ENCODE peak calls at places on chromosomes 3 and 15, in seven cellular contexts. M, S, O, R, H, Q and Z are unnamed samples.

GRCh38 chr15:72229076-72229946 is 1.7 kb downstream of the PKM start:
- DNase-seq in M (no peak), S (peak), O (no peak), R (no peak), H (peak), Q (peak), Z (peak)

GRCh38 chr15:85374831-85375230 is 5.6 kb upstream of the AKAP13 start:
- DNase-seq in M (no peak), S (no peak), O (no peak), R (no peak), H (no peak), Q (no peak), Z (no peak)

GRCh38 chr3:73148207-73148606 is 86.7 kb downstream of the EBLN2 start:
- DNase-seq in M (no peak), S (no peak), O (no peak), R (no peak), H (no peak), Q (no peak), Z (no peak)

GRCh38 chr15:88621789-88622604 is 857 bp downstream of the AEN start:
- DNase-seq in M (no peak), S (no peak), O (peak), R (no peak), H (peak), Q (peak), Z (no peak)

GRCh38 chr3:176521531-176522175 is 675.6 kb downstream of the TBL1XR1 start:
- DNase-seq in M (no peak), S (no peak), O (no peak), R (no peak), H (no peak), Q (no peak), Z (no peak)

GRCh38 chr15:100818927-100819326 is 60.7 kb upstream of the ALDH1A3 start:
- DNase-seq in M (no peak), S (no peak), O (no peak), R (peak), H (no peak), Q (peak), Z (no peak)

GRCh38 chr15:36499751-36500389 is 79.6 kb upstream of the CDIN1 start:
- DNase-seq in M (no peak), S (no peak), O (no peak), R (no peak), H (no peak), Q (peak), Z (no peak)

GRCh38 chr3:27467545-27467944 is 16.6 kb downstream of the SLC4A7 start:
- DNase-seq in M (no peak), S (no peak), O (peak), R (no peak), H (peak), Q (peak), Z (no peak)

GRCh38 chr3:15982667-15983145 is 184.9 kb upstream of the ANKRD28 start:
- DNase-seq in M (peak), S (no peak), O (peak), R (peak), H (peak), Q (peak), Z (no peak)

GRCh38 chr15:76996526-76997401 is 1.8 kb downstream of the PSTPIP1 start:
- DNase-seq in M (no peak), S (no peak), O (peak), R (no peak), H (peak), Q (no peak), Z (no peak)

GRCh38 chr3:112349557-112349956 is 16.6 kb downstream of the CD200 start:
- DNase-seq in M (no peak), S (no peak), O (no peak), R (no peak), H (no peak), Q (no peak), Z (no peak)

GRCh38 chr15:48415036-48415886 is 84.0 kb downstream of the DUT start:
- DNase-seq in M (peak), S (no peak), O (peak), R (no peak), H (peak), Q (no peak), Z (no peak)

GRCh38 chr15:36737430-36737891 is 158.0 kb downstream of the CDIN1 start:
- DNase-seq in M (no peak), S (no peak), O (peak), R (peak), H (peak), Q (peak), Z (no peak)

GRCh38 chr15:66838671-66839239 is 136.7 kb downstream of the SMAD6 start:
- DNase-seq in M (no peak), S (no peak), O (no peak), R (no peak), H (peak), Q (peak), Z (no peak)

GRCh38 chr15:86877171-86877631 is 797.5 kb downstream of the AGBL1 start:
- DNase-seq in M (no peak), S (no peak), O (peak), R (no peak), H (no peak), Q (no peak), Z (no peak)

GRCh38 chr3:81581966-81582599 is 179.4 kb downstream of the GBE1 start:
- DNase-seq in M (peak), S (no peak), O (peak), R (peak), H (peak), Q (peak), Z (no peak)

GRCh38 chr3:108153451-108153981 is 62.7 kb upstream of the CD47 start:
- DNase-seq in M (no peak), S (no peak), O (peak), R (peak), H (peak), Q (peak), Z (no peak)

GRCh38 chr3:55416381-55416821 is 70.7 kb downstream of the WNT5A start:
- DNase-seq in M (no peak), S (no peak), O (peak), R (peak), H (peak), Q (peak), Z (no peak)

GRCh38 chr15:62389887-62390792 is 225.1 kb upstream of the C2CD4B start:
- DNase-seq in M (no peak), S (peak), O (peak), R (no peak), H (peak), Q (peak), Z (peak)

GRCh38 chr3:151345854-151346253 is 16.5 kb upstream of the P2RY13 start:
- DNase-seq in M (no peak), S (no peak), O (peak), R (peak), H (no peak), Q (peak), Z (no peak)

GRCh38 chr15:60605879-60606304 is 127.0 kb upstream of the ICE2 start:
- DNase-seq in M (no peak), S (no peak), O (no peak), R (peak), H (no peak), Q (peak), Z (no peak)

GRCh38 chr3:183210862-183211341 is 42.2 kb upstream of the B3GNT5 start:
- DNase-seq in M (no peak), S (no peak), O (peak), R (no peak), H (peak), Q (no peak), Z (no peak)

GRCh38 chr3:18295171-18295920 is 129.8 kb downstream of the SATB1 start:
- DNase-seq in M (peak), S (peak), O (peak), R (no peak), H (peak), Q (no peak), Z (no peak)

GRCh38 chr3:8095724-8096123 is 405.9 kb upstream of the LMCD1 start:
- DNase-seq in M (no peak), S (no peak), O (no peak), R (no peak), H (peak), Q (no peak), Z (no peak)

GRCh38 chr15:55552926-55553325 is 35.2 kb downstream of the PYGO1 start:
- DNase-seq in M (no peak), S (no peak), O (no peak), R (peak), H (no peak), Q (peak), Z (no peak)

GRCh38 chr3:23103764-23104163 is 99.4 kb upstream of the UBE2E2 start:
- DNase-seq in M (no peak), S (no peak), O (no peak), R (no peak), H (no peak), Q (no peak), Z (no peak)

GRCh38 chr15:101020945-101021344 is 101.8 kb downstream of the LRRK1 start:
- DNase-seq in M (no peak), S (no peak), O (no peak), R (no peak), H (no peak), Q (no peak), Z (no peak)

DNA sequence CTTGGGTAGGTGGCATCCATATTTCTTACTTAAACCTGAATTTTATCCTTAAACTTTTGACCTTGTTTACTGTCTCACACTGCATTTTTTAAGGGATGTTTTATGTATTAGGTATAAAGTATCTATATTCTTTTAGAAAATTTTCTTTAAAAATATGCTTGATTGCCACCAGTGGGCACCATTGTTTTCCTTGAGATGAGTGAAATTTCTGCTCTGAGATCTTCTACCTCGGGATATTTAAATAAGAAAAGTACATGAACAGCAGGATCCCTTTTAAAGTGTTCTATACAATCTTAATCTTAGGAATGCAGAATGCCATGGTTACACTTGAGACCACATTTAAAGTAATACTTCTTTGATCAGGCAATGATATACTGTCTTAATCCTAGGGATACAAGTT is 108.7 kb downstream of the SLMAP start:
- DNase-seq in M (no peak), S (no peak), O (no peak), R (no peak), H (no peak), Q (peak), Z (no peak)
- TF ChIP-seq CTCF in M (peak), S (no peak), O (peak), R (peak), H (peak), Q (peak), Z (no peak)

DNA sequence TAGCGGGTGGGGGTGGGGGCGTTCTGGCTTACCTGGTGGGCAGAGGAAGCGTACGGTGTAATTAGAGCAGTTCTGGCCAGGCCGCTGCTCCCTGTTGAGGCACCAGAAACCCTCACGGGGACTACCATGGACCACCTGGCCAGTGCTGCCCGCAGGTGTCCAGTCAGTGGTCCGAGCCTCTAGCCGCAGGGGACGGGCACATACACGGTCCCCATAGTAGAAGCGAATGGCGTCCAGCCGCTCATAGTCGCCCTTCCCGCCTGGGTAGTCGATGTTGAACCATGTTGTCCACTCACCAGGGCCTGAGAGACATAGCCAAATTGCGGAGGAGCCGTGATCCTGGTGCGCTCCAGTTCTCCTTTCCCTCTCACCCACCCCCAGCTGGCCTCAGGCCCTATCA is 4.5 kb downstream of the CILP start:
- DNase-seq in M (no peak), S (no peak), O (no peak), R (no peak), H (no peak), Q (no peak), Z (no peak)
- TF ChIP-seq CTCF in M (no peak), S (no peak), O (no peak), R (no peak), H (no peak), Q (no peak), Z (no peak)

GRCh38 chr15:53962646-53963561 is 15.3 kb upstream of the UNC13C start:
- DNase-seq in M (no peak), S (no peak), O (peak), R (no peak), H (peak), Q (peak), Z (no peak)
- TF ChIP-seq CTCF in M (peak), S (no peak), O (peak), R (peak), H (peak), Q (no peak), Z (no peak)

GRCh38 chr3:30555968-30556367 is 50.4 kb upstream of the TGFBR2 start:
- DNase-seq in M (no peak), S (no peak), O (no peak), R (no peak), H (no peak), Q (no peak), Z (no peak)
- TF ChIP-seq CTCF in M (no peak), S (no peak), O (no peak), R (no peak), H (no peak), Q (no peak), Z (no peak)

DNA sequence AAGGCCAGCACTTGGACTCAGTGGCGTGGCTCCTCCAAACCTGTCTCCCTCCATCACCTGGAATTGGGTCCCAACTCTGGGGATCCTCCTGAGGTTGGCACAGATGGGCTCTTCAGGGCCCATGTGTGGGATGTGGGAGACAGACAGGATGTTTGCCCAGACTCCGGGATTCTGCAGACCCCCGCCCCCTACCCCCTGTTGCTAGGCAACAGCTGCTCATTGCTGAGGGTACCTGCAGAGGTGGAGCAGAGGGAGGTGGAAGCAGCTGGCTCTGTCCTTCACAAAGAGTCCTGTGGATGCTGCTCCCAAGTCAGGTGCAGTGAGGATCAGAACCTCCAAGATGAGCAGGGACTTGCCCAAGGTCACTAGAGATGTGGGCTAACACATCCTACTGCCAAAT is 40.0 kb upstream of the SLC6A1 start:
- DNase-seq in M (no peak), S (no peak), O (no peak), R (no peak), H (no peak), Q (no peak), Z (no peak)
- TF ChIP-seq CTCF in M (no peak), S (no peak), O (no peak), R (no peak), H (no peak), Q (no peak), Z (no peak)

GRCh38 chr15:82714026-82714425 is 4.4 kb upstream of the AP3B2 start:
- DNase-seq in M (no peak), S (no peak), O (no peak), R (no peak), H (no peak), Q (no peak), Z (no peak)
- TF ChIP-seq CTCF in M (no peak), S (no peak), O (no peak), R (no peak), H (no peak), Q (no peak), Z (no peak)

GRCh38 chr3:128369881-128370642 is 96.6 kb downstream of the DNAJB8 start:
- DNase-seq in M (no peak), S (no peak), O (no peak), R (no peak), H (no peak), Q (no peak), Z (no peak)
- TF ChIP-seq CTCF in M (no peak), S (no peak), O (no peak), R (no peak), H (no peak), Q (no peak), Z (no peak)

DNA sequence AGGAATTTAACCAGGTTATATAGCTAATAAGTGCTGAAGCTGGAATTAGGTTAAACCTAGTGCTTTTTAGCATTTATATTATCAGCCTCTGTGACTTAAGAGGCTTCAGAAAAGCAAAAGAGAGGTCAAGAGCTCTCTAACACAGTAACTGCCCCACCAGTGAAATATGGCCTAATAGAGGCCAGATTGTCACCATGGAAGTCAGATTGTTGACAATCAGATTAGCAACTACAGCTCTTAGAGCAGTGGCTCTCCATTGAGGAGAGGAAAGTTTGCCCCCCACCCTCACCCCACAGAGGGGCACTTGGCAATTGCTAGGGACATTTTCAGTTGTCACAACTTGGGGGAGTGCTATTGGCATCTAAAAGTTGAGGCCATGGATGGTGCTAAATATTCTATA is 23.3 kb upstream of the LMOD3 start:
- DNase-seq in M (no peak), S (no peak), O (no peak), R (no peak), H (no peak), Q (no peak), Z (no peak)
- TF ChIP-seq CTCF in M (no peak), S (no peak), O (no peak), R (no peak), H (no peak), Q (no peak), Z (no peak)

GRCh38 chr3:165256554-165256953 is 60.4 kb upstream of the SLITRK3 start:
- DNase-seq in M (no peak), S (no peak), O (no peak), R (no peak), H (no peak), Q (no peak), Z (no peak)
- TF ChIP-seq CTCF in M (peak), S (no peak), O (peak), R (peak), H (peak), Q (no peak), Z (no peak)